ENCODE peak calls at places on chromosomes 6 and 20, in five cellular contexts. M is GM20000, A is astrocyte of the spinal cord, P is AG09309, W is tibial nerve. X is an unnamed sample.

GRCh38 chr20:44392776-44393607 is 37.5 kb downstream of the HNF4A start:
- DNase-seq in M (no peak), W (no peak), P (no peak), A (no peak), X (no peak)

GRCh38 chr6:80641591-80641990 is 535.1 kb downstream of the BCKDHB start:
- DNase-seq in A (no peak), P (no peak), W (no peak), M (no peak), X (no peak)

GRCh38 chr6:79307321-79308036 is 73.0 kb upstream of the HMGN3 start:
- DNase-seq in W (no peak), A (no peak), M (no peak), P (no peak), X (no peak)

GRCh38 chr20:52493177-52493711 is 301.7 kb upstream of the ZFP64 start:
- DNase-seq in M (no peak), P (no peak), W (no peak), A (peak; percentile 25), X (no peak)

GRCh38 chr6:50264995-50265571 is 215.4 kb upstream of the DEFB112 start:
- DNase-seq in M (no peak), A (no peak), W (no peak), P (no peak), X (no peak)

GRCh38 chr20:9400371-9401025 is 113.9 kb upstream of the LAMP5 start:
- DNase-seq in W (no peak), M (no peak), P (no peak), A (peak; percentile 30), X (no peak)

GRCh38 chr20:46269372-46269771 is 38.9 kb downstream of the CDH22 start:
- DNase-seq in W (no peak), P (no peak), M (no peak), A (no peak), X (no peak)

GRCh38 chr6:147614501-147614900 is 106.0 kb downstream of the SAMD5 start:
- DNase-seq in M (no peak), A (no peak), P (no peak), W (no peak), X (no peak)

GRCh38 chr6:11251553-11252358 is 19.3 kb upstream of the NEDD9 start:
- DNase-seq in A (peak; percentile 75), P (no peak), M (no peak), W (peak; percentile 89), X (no peak)

GRCh38 chr6:128327890-128328289 is 192.5 kb downstream of the PTPRK start:
- DNase-seq in M (peak; percentile 9), W (no peak), A (no peak), P (no peak), X (no peak)

GRCh38 chr6:106188104-106188794 is 102.1 kb downstream of the PRDM1 start:
- DNase-seq in P (no peak), W (no peak), A (no peak), M (no peak), X (no peak)

GRCh38 chr20:3405696-3406358 is 1.6 kb downstream of the DNAAF9 start:
- DNase-seq in W (no peak), P (no peak), A (no peak), M (no peak), X (no peak)

GRCh38 chr6:31222496-31222895 is 49.4 kb downstream of the HLA-C start:
- DNase-seq in A (no peak), P (no peak), W (no peak), M (no peak), X (no peak)

GRCh38 chr6:39543950-39544349 is 181.3 kb downstream of the KIF6 start:
- DNase-seq in M (no peak), P (no peak), W (no peak), A (no peak), X (no peak)

GRCh38 chr6:2853766-2854393 is 12.2 kb upstream of the SERPINB1 start:
- DNase-seq in W (peak; percentile 47), M (peak; percentile 52), P (no peak), A (peak; percentile 82), X (no peak)

GRCh38 chr20:37741055-37741454 is 47.2 kb downstream of the CTNNBL1 start:
- DNase-seq in M (no peak), P (no peak), W (no peak), A (peak; percentile 46), X (no peak)

GRCh38 chr6:30234361-30234760 is 21.2 kb upstream of the TRIM26 start:
- DNase-seq in M (no peak), A (no peak), P (no peak), W (no peak), X (no peak)

GRCh38 chr20:57266251-57267157 is at the start of gene BMP7:
- DNase-seq in P (no peak), W (no peak), A (peak; percentile 5), M (peak; percentile 39), X (no peak)

GRCh38 chr6:31829633-31830492 is 2.3 kb downstream of the HSPA1B start:
- DNase-seq in W (no peak), P (no peak), A (peak; percentile 69), M (no peak), X (no peak)

GRCh38 chr20:59004493-59004762 is 2.6 kb downstream of the CTSZ start:
- DNase-seq in P (no peak), W (peak; percentile 30), M (no peak), A (no peak), X (no peak)

GRCh38 chr6:122052501-122052900 is 347.0 kb upstream of the HSF2 start:
- DNase-seq in A (no peak), P (no peak), W (no peak), M (no peak), X (no peak)

GRCh38 chr20:61135266-61135665 is 116.8 kb upstream of the CDH4 start:
- DNase-seq in P (no peak), W (no peak), A (no peak), M (no peak), X (no peak)

GRCh38 chr6:141248056-141248799 is 884.5 kb upstream of the GJE1 start:
- DNase-seq in W (no peak), A (no peak), P (no peak), M (peak; percentile 13), X (no peak)

GRCh38 chr20:57397004-57397692 is 6.0 kb downstream of the RBM38 start:
- DNase-seq in A (no peak), P (no peak), W (no peak), M (no peak), X (no peak)

GRCh38 chr20:59831024-59831900 is 102.2 kb downstream of the SYCP2 start:
- DNase-seq in M (peak; percentile 34), A (no peak), P (no peak), W (no peak), X (no peak)

DNA sequence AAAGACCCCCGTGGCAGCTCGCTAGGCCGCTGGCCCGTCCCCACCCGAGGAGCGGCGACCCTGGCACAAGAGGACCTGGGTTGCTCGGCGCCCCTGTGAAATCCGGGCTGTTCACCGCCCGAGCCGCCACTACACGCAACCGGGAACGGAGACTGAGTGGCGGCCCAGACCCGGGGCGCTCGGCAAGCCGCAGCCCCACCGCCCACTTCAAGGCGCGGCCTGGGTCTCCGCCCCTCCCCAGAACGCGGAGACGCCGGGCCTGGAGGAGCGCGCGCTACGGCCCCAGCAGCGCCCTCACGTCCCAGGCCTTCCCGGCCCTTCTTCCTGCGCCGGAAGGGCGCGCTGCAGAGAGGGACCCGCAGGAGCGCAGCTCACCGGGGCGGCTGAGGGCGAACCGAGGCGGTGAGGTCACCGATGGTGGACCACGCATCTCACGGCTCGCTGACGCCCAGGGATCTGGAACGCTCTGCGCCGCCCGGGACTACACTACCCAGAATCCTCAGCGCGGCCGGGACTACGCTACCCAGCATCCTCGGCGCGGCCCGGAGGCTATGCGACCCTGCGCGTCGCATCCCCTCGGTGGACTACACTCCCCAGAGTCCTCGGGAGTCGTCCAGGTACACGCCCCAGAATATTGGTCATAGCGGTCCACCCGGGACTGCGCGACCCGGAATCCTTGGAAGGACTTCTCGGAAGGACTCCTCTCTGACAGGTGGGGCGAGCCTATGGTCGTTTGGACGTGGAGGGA is at the start of gene ZNF337:
- DNase-seq in M (peak; percentile 95), A (peak; percentile 96), W (peak; percentile 85), P (peak; percentile 70), X (peak; percentile 93)
- TF ChIP-seq CTCF in M (no peak), A (peak; percentile 19), W (peak; percentile 10), P (peak; percentile 22), X (no peak)

GRCh38 chr6:167099707-167100106 is 23.2 kb upstream of the CCR6 start:
- DNase-seq in P (no peak), M (no peak), W (no peak), A (no peak), X (no peak)

GRCh38 chr6:167095888-167096287 is 27.0 kb upstream of the CCR6 start:
- DNase-seq in P (no peak), M (no peak), W (no peak), A (no peak), X (no peak)

GRCh38 chr6:167098825-167099225 is 24.1 kb upstream of the CCR6 start:
- DNase-seq in W (no peak), A (no peak), M (no peak), P (no peak), X (peak; percentile 47)

GRCh38 chr6:167096991-167097390 is 25.9 kb upstream of the CCR6 start:
- DNase-seq in P (no peak), M (no peak), A (no peak), W (no peak), X (no peak)

GRCh38 chr6:167097770-167098169 is 25.1 kb upstream of the CCR6 start:
- DNase-seq in M (no peak), W (no peak), A (no peak), P (no peak), X (no peak)
- TF ChIP-seq CTCF in M (no peak), W (no peak), A (no peak), P (no peak), X (no peak)

GRCh38 chr6:125792172-125792571 is 1.4 kb downstream of the NCOA7 start:
- DNase-seq in A (no peak), W (no peak), P (no peak), M (no peak), X (no peak)

GRCh38 chr6:125792680-125793079 is 1.9 kb downstream of the NCOA7 start:
- DNase-seq in W (no peak), P (no peak), A (peak; percentile 57), M (no peak), X (no peak)

GRCh38 chr6:125791151-125791819 is 525 bp downstream of the NCOA7 start:
- DNase-seq in P (no peak), A (peak; percentile 70), M (peak; percentile 67), W (peak; percentile 50), X (no peak)

GRCh38 chr6:125790403-125791150 is at the start of gene NCOA7:
- DNase-seq in P (no peak), W (peak; percentile 71), M (peak; percentile 88), A (peak; percentile 70), X (peak; percentile 74)

GRCh38 chr6:125791820-125792165 is 1.0 kb downstream of the NCOA7 start:
- DNase-seq in W (no peak), M (no peak), A (no peak), P (no peak), X (no peak)
- TF ChIP-seq CTCF in W (no peak), M (no peak), A (no peak), P (no peak), X (no peak)

GRCh38 chr6:13814176-13814937 is at the start of gene MCUR1:
- DNase-seq in M (peak; percentile 96), W (peak; percentile 74), P (no peak), A (peak; percentile 84), X (peak; percentile 81)
- TF ChIP-seq CTCF in M (no peak), W (no peak), P (no peak), A (no peak), X (no peak)